ENCODE peak calls at places on chromosomes 5 and 9, in six cellular contexts. R is ELR; U is colonic mucosa; K is hippocampal formation; I is AG08395; P is activated CD8-positive, alpha-beta memory T cell treated with anti-CD3 and anti-CD28 coated beads, Interleukin-2, amount 10 ng/mL, durations not matched to agents 7 days and 5 days. H is an unnamed sample.

GRCh38 chr5:119795768-119796167 is 166.4 kb downstream of the FAM170A start:
- DNase-seq in U (no peak), P (no peak), I (no peak), K (no peak), R (peak; percentile 38), H (no peak)

GRCh38 chr5:150190987-150191386 is 1.1 kb downstream of the SLC6A7 start:
- DNase-seq in I (no peak), U (no peak), R (no peak), K (no peak), P (no peak), H (no peak)

GRCh38 chr5:157710887-157711286 is 20.3 kb upstream of the THG1L start:
- DNase-seq in R (peak; percentile 90), I (peak; percentile 69), P (no peak), K (no peak), U (no peak), H (no peak)

GRCh38 chr9:79764377-79764776 is 192.6 kb downstream of the TLE4 start:
- DNase-seq in I (peak; percentile 96), P (no peak), K (peak; percentile 2), U (peak; percentile 30), R (peak; percentile 94), H (no peak)

GRCh38 chr9:27539479-27540441 is 10.1 kb upstream of the MOB3B start:
- DNase-seq in I (peak; percentile 38), R (peak; percentile 52), U (no peak), K (peak; percentile 55), P (no peak), H (no peak)

GRCh38 chr5:123099514-123100151 is 10.6 kb downstream of the PRDM6 start:
- DNase-seq in U (no peak), R (no peak), P (no peak), I (no peak), K (no peak), H (no peak)

GRCh38 chr5:7991125-7991821 is 122.3 kb downstream of the MTRR start:
- DNase-seq in U (no peak), I (no peak), R (peak; percentile 15), K (no peak), P (no peak), H (no peak)

GRCh38 chr5:96113170-96113939 is 151.7 kb upstream of the ELL2 start:
- DNase-seq in U (no peak), R (peak; percentile 42), I (no peak), K (no peak), P (no peak), H (no peak)

GRCh38 chr5:38853753-38854470 is 8.1 kb downstream of the OSMR start:
- DNase-seq in P (no peak), U (no peak), I (peak; percentile 86), K (no peak), R (peak; percentile 98), H (no peak)

GRCh38 chr9:13500034-13500433 is 220.5 kb upstream of the MPDZ start:
- DNase-seq in I (no peak), P (no peak), R (no peak), K (no peak), U (no peak), H (no peak)

GRCh38 chr9:89011683-89012082 is 20.4 kb downstream of the S1PR3 start:
- DNase-seq in R (no peak), K (no peak), U (no peak), I (no peak), P (no peak), H (no peak)

GRCh38 chr5:132325691-132326090 is 31.5 kb downstream of the SLC22A4 start:
- DNase-seq in I (no peak), R (no peak), P (no peak), U (no peak), K (no peak), H (no peak)

GRCh38 chr5:150675044-150675443 is 14.0 kb downstream of the MYOZ3 start:
- DNase-seq in P (no peak), I (no peak), K (no peak), R (no peak), U (no peak), H (no peak)

GRCh38 chr5:133552925-133553525 is 59.3 kb downstream of the FSTL4 start:
- DNase-seq in P (peak; percentile 66), K (no peak), I (peak; percentile 72), U (peak; percentile 51), R (peak; percentile 64), H (peak; percentile 62)

GRCh38 chr5:177972613-177973012 is 23.4 kb downstream of the PROP1 start:
- DNase-seq in R (no peak), P (no peak), U (no peak), K (no peak), I (peak; percentile 48), H (no peak)

GRCh38 chr5:179868541-179868940 is 9.9 kb upstream of the MRNIP start:
- DNase-seq in I (no peak), K (no peak), U (no peak), P (no peak), R (no peak), H (no peak)

GRCh38 chr5:73519531-73520283 is 21.5 kb downstream of the BTF3 start:
- DNase-seq in R (peak; percentile 89), U (peak; percentile 81), P (peak; percentile 86), K (peak; percentile 66), I (peak; percentile 93), H (peak; percentile 75)

GRCh38 chr9:105069285-105070065 is 141.5 kb upstream of the ABCA1 start:
- DNase-seq in R (no peak), U (no peak), P (no peak), I (no peak), K (no peak), H (no peak)

GRCh38 chr9:108672475-108673065 is 183.2 kb downstream of the ACTL7B start:
- DNase-seq in P (no peak), K (no peak), R (peak; percentile 29), U (no peak), I (no peak), H (no peak)

GRCh38 chr9:75644649-75645048 is 245.8 kb upstream of the PCSK5 start:
- DNase-seq in U (no peak), P (no peak), I (no peak), K (no peak), R (no peak), H (no peak)

GRCh38 chr5:163033656-163034055 is 403.7 kb upstream of the CCNG1 start:
- DNase-seq in K (no peak), U (no peak), P (no peak), R (no peak), I (no peak), H (no peak)

GRCh38 chr5:149452007-149452664 is 73.0 kb upstream of the IL17B start:
- DNase-seq in I (peak; percentile 48), U (peak; percentile 85), P (no peak), K (no peak), R (peak; percentile 76), H (no peak)

GRCh38 chr5:73654861-73655318 is 28.9 kb downstream of the ARHGEF28 start:
- DNase-seq in K (peak; percentile 83), R (no peak), P (no peak), U (no peak), I (no peak), H (no peak)

GRCh38 chr5:142248853-142249462 is 75.9 kb downstream of the SPRY4 start:
- DNase-seq in K (no peak), P (no peak), U (peak; percentile 77), I (peak; percentile 69), R (no peak), H (no peak)

GRCh38 chr5:96124589-96124988 is 162.9 kb upstream of the ELL2 start:
- DNase-seq in R (peak; percentile 70), U (no peak), I (no peak), K (no peak), P (no peak), H (no peak)

GRCh38 chr5:143219696-143220095 is 183.8 kb downstream of the NR3C1 start:
- DNase-seq in R (peak; percentile 36), I (no peak), K (no peak), U (no peak), P (no peak), H (no peak)

GRCh38 chr9:119852399-119852798 is 483.2 kb upstream of the BRINP1 start:
- DNase-seq in K (no peak), U (no peak), P (no peak), R (no peak), I (no peak), H (no peak)

GRCh38 chr9:71975833-71976232 is 64.4 kb downstream of the C9orf85 start:
- DNase-seq in R (peak; percentile 28), P (no peak), K (peak; percentile 17), U (no peak), I (peak; percentile 9), H (no peak)

GRCh38 chr5:73199671-73200070 is 26.7 kb downstream of the TMEM174 start:
- DNase-seq in I (no peak), U (peak; percentile 15), R (no peak), P (no peak), K (no peak), H (no peak)

GRCh38 chr9:72415948-72416347 is 50.9 kb upstream of the ZFAND5 start:
- DNase-seq in I (no peak), R (no peak), P (no peak), U (no peak), K (no peak), H (no peak)

GRCh38 chr5:154970759-154971158 is 29.9 kb downstream of the MRPL22 start:
- DNase-seq in K (no peak), P (no peak), I (peak; percentile 13), R (peak; percentile 34), U (no peak), H (no peak)

GRCh38 chr9:30039712-30040111 is 2344.7 kb upstream of the ACO1 start:
- DNase-seq in K (no peak), U (no peak), R (no peak), I (no peak), P (no peak), H (no peak)

GRCh38 chr9:80968611-80969010 is 720.7 kb downstream of the TLE1 start:
- DNase-seq in U (no peak), P (no peak), R (peak; percentile 86), K (no peak), I (peak; percentile 48), H (no peak)

H was measured in activated CD4-positive, alpha-beta memory T cell treated with anti-CD3 and anti-CD28 coated beads, Interleukin-2, amount 10 ng/mL, durations not matched to agents 7 days and 5 days.